ENCODE peak calls at places on chromosome 12, in four cellular contexts. M is astrocyte of the cerebellum, P is left kidney, S is upper lobe of right lung. E is an unnamed sample.

GRCh38 chr12:108532061-108532848 is 17.2 kb downstream of the FICD start:
- DNase-seq in M (no peak), P (peak; percentile 81), S (no peak), E (peak; percentile 60)

GRCh38 chr12:116529686-116530085 is 29.5 kb upstream of the MAP1LC3B2 start:
- DNase-seq in M (no peak), P (no peak), S (no peak), E (no peak)

GRCh38 chr12:34295366-34296142 is 273.3 kb downstream of the ALG10 start:
- DNase-seq in M (no peak), P (no peak), S (no peak), E (no peak)

GRCh38 chr12:13135336-13136178 is 32.1 kb upstream of the GSG1 start:
- DNase-seq in M (peak; percentile 20), P (peak; percentile 90), S (peak; percentile 93), E (no peak)

GRCh38 chr12:111446044-111446581 is 40.4 kb downstream of the SH2B3 start:
- DNase-seq in M (no peak), P (no peak), S (no peak), E (peak; percentile 32)

GRCh38 chr12:41407240-41407799 is 219.2 kb downstream of the PDZRN4 start:
- DNase-seq in M (no peak), P (no peak), S (no peak), E (peak; percentile 22)

GRCh38 chr12:101021911-101022388 is 188.1 kb downstream of the SLC5A8 start:
- DNase-seq in M (peak; percentile 86), P (no peak), S (no peak), E (no peak)

GRCh38 chr12:82740129-82741000 is 53.7 kb downstream of the TMTC2 start:
- DNase-seq in M (peak; percentile 88), P (no peak), S (no peak), E (no peak)

GRCh38 chr12:65602579-65603295 is 221.5 kb upstream of the HMGA2 start:
- DNase-seq in M (peak; percentile 87), P (peak; percentile 93), S (peak; percentile 80), E (peak; percentile 90)

GRCh38 chr12:6688543-6688999 is 604 bp downstream of the ZNF384 start:
- DNase-seq in M (no peak), P (no peak), S (no peak), E (no peak)

GRCh38 chr12:78220811-78221210 is 390.1 kb downstream of the NAV3 start:
- DNase-seq in M (no peak), P (no peak), S (no peak), E (no peak)

GRCh38 chr12:56034586-56035332 is 7.0 kb upstream of the RPS26 start:
- DNase-seq in M (no peak), P (no peak), S (no peak), E (no peak)

GRCh38 chr12:65327207-65328076 is 49.0 kb downstream of the MSRB3 start:
- DNase-seq in M (peak; percentile 88), P (peak; percentile 58), S (no peak), E (no peak)

GRCh38 chr12:75526655-75527511 is 15.5 kb upstream of the KRR1 start:
- DNase-seq in M (peak; percentile 52), P (peak; percentile 82), S (no peak), E (peak; percentile 84)